ENCODE peak calls at places on chromosomes 7 and 10, in nine cellular contexts. M is hippocampal formation; O is kidney; F is spleen; R is NCI-H460; Z is stimulated activated CD8-positive, alpha-beta memory T cell treated with anti-CD3 and anti-CD28 coated beads, Interleukin-7, amount 100 ng/mL, for 1 hour; A is CD4-positive, CD25-positive, alpha-beta regulatory T cell; C is Jurkat, Clone E6-1; K is NCI-H1694 treated with DMSO at 0.1 percent for 48 hours. W is an unnamed sample.

GRCh38 chr10:79397575-79398303 is 47.7 kb downstream of the ZCCHC24 start:
- DNase-seq in F (no peak), A (no peak), Z (no peak), M (no peak), K (no peak), R (no peak), C (no peak), O (peak), W (no peak)

GRCh38 chr7:17109017-17109416 is 189.4 kb upstream of the AHR start:
- DNase-seq in M (no peak), O (no peak), K (no peak), Z (no peak), R (peak), F (no peak), A (no peak), C (no peak), W (no peak)

GRCh38 chr10:60358282-60358681 is 31.4 kb downstream of the ANK3 start:
- DNase-seq in K (no peak), Z (no peak), C (no peak), A (no peak), F (no peak), R (no peak), O (no peak), M (no peak), W (no peak)

GRCh38 chr10:119412244-119412750 is 130.2 kb downstream of the RGS10 start:
- DNase-seq in F (peak), A (no peak), R (no peak), K (no peak), O (peak), Z (no peak), M (no peak), C (no peak), W (no peak)

GRCh38 chr10:98433371-98433770 is 13.4 kb downstream of the HPS1 start:
- DNase-seq in C (no peak), R (no peak), F (no peak), M (no peak), K (no peak), O (no peak), Z (no peak), A (no peak), W (no peak)

GRCh38 chr7:37031571-37032257 is 307.4 kb upstream of the AOAH start:
- DNase-seq in F (no peak), C (no peak), Z (no peak), O (peak), K (no peak), R (peak), A (no peak), M (peak), W (peak)

GRCh38 chr10:22682237-22683192 is 31.9 kb downstream of the PIP4K2A start:
- DNase-seq in R (no peak), F (no peak), O (no peak), A (peak), Z (peak), K (peak), M (no peak), C (peak), W (no peak)

GRCh38 chr10:22911889-22912762 is 15.7 kb upstream of the ARMC3 start:
- DNase-seq in A (no peak), R (no peak), M (no peak), K (peak), F (no peak), O (no peak), C (no peak), Z (no peak), W (no peak)

GRCh38 chr7:100731937-100732636 is 1.3 kb upstream of the ZAN start:
- DNase-seq in K (no peak), M (no peak), C (no peak), R (no peak), O (no peak), F (no peak), A (no peak), Z (no peak), W (no peak)

GRCh38 chr10:96021332-96021731 is 22.1 kb upstream of the CCNJ start:
- DNase-seq in R (no peak), M (no peak), F (no peak), C (no peak), O (no peak), K (no peak), Z (no peak), A (no peak), W (no peak)

GRCh38 chr10:69840773-69841172 is 39.1 kb downstream of the COL13A1 start:
- DNase-seq in A (no peak), Z (no peak), C (no peak), O (no peak), F (no peak), M (no peak), K (no peak), R (no peak), W (no peak)

GRCh38 chr7:91025906-91026390 is 238.3 kb upstream of the FZD1 start:
- DNase-seq in M (no peak), A (no peak), R (no peak), O (no peak), K (no peak), F (no peak), C (no peak), Z (no peak), W (no peak)

GRCh38 chr10:98224509-98224908 is 43.5 kb downstream of the LOXL4 start:
- DNase-seq in Z (no peak), K (no peak), M (no peak), R (no peak), O (no peak), A (no peak), C (no peak), F (no peak), W (no peak)

GRCh38 chr10:125344573-125345121 is 184.3 kb upstream of the CTBP2 start:
- DNase-seq in C (no peak), K (no peak), A (no peak), F (no peak), Z (no peak), O (peak), M (no peak), R (no peak), W (no peak)

GRCh38 chr10:110852897-110853296 is 18.8 kb upstream of the PDCD4 start:
- DNase-seq in Z (no peak), A (no peak), O (no peak), M (no peak), C (no peak), R (no peak), K (no peak), F (no peak), W (no peak)

GRCh38 chr7:28718042-28718452 is 240.1 kb downstream of the TRIL start:
- DNase-seq in K (no peak), F (no peak), M (no peak), A (no peak), C (no peak), Z (no peak), R (no peak), O (no peak), W (no peak)

GRCh38 chr10:121771957-121772356 is 155.9 kb downstream of the ATE1 start:
- DNase-seq in M (no peak), O (no peak), A (no peak), R (no peak), K (no peak), F (no peak), Z (no peak), C (peak), W (no peak)

GRCh38 chr7:69645683-69646082 is 47.4 kb downstream of the AUTS2 start:
- DNase-seq in O (no peak), C (no peak), Z (no peak), A (no peak), M (no peak), R (no peak), F (no peak), K (no peak), W (no peak)

GRCh38 chr10:110141185-110141584 is 66.2 kb upstream of the MXI1 start:
- DNase-seq in C (peak), Z (no peak), R (no peak), K (no peak), A (no peak), M (no peak), O (no peak), F (no peak), W (no peak)

GRCh38 chr7:1019789-1020610 is 24.3 kb upstream of the GPR146 start:
- DNase-seq in R (no peak), A (no peak), Z (no peak), M (no peak), O (peak), C (no peak), F (peak), K (no peak), W (no peak)

GRCh38 chr10:119541046-119541445 is 1.5 kb downstream of the RGS10 start:
- DNase-seq in O (no peak), R (no peak), K (no peak), Z (no peak), F (no peak), M (no peak), C (no peak), A (no peak), W (no peak)

GRCh38 chr7:35781200-35781701 is 19.6 kb upstream of the SEPTIN7 start:
- DNase-seq in K (no peak), Z (no peak), M (peak), C (no peak), A (no peak), R (no peak), F (no peak), O (no peak), W (no peak)

GRCh38 chr10:86292462-86293322 is 73.9 kb downstream of the GRID1 start:
- DNase-seq in O (no peak), Z (no peak), M (no peak), C (no peak), F (peak), R (no peak), K (no peak), A (no peak), W (no peak)

GRCh38 chr10:49387029-49387428 is 8.9 kb downstream of the DRGX start:
- DNase-seq in K (no peak), F (no peak), O (no peak), A (no peak), C (no peak), M (no peak), R (no peak), Z (no peak), W (no peak)

GRCh38 chr7:121307021-121307575 is 21.7 kb upstream of the WNT16 start:
- DNase-seq in R (no peak), C (no peak), O (no peak), M (no peak), K (no peak), Z (no peak), F (no peak), A (no peak), W (no peak)

GRCh38 chr10:11700539-11700938 is 41.6 kb upstream of the ECHDC3 start:
- DNase-seq in O (no peak), F (no peak), M (no peak), R (no peak), A (no peak), C (no peak), Z (no peak), K (no peak), W (no peak)

GRCh38 chr10:128070161-128070560 is 56.1 kb downstream of the MKI67 start:
- DNase-seq in R (no peak), F (peak), Z (no peak), K (no peak), O (peak), C (no peak), A (no peak), M (no peak), W (no peak)

GRCh38 chr10:22317121-22317370 is 858 bp downstream of the COMMD3 start:
- DNase-seq in R (no peak), F (no peak), Z (no peak), K (no peak), A (no peak), C (no peak), M (no peak), O (no peak), W (no peak)

GRCh38 chr7:83793558-83793957 is 144.6 kb upstream of the SEMA3E start:
- DNase-seq in F (no peak), Z (no peak), M (no peak), C (no peak), A (no peak), K (no peak), R (no peak), O (no peak), W (no peak)

GRCh38 chr10:111648046-111648445 is 535.5 kb downstream of the GPAM start:
- DNase-seq in Z (no peak), O (no peak), M (no peak), R (no peak), F (no peak), A (no peak), C (no peak), K (no peak), W (no peak)

GRCh38 chr10:120996456-120997053 is 145.4 kb downstream of the WDR11 start:
- DNase-seq in K (no peak), A (no peak), Z (no peak), R (no peak), F (no peak), O (no peak), M (no peak), C (no peak), W (no peak)

GRCh38 chr10:47264797-47265281 is 35.2 kb upstream of the GDF10 start:
- DNase-seq in R (no peak), O (no peak), Z (peak), K (no peak), A (no peak), C (peak), M (no peak), F (no peak), W (no peak)

GRCh38 chr7:108565987-108566386 is 3.5 kb downstream of the THAP5 start:
- DNase-seq in R (no peak), Z (no peak), A (no peak), O (no peak), F (no peak), C (no peak), K (no peak), M (no peak), W (no peak)

GRCh38 chr10:76576276-76576962 is 1061.2 kb downstream of the KCNMA1 start:
- DNase-seq in M (no peak), K (no peak), Z (no peak), F (no peak), C (no peak), R (no peak), O (no peak), A (no peak), W (no peak)

GRCh38 chr7:127654404-127655392 is 2.7 kb downstream of the SND1 start:
- DNase-seq in C (no peak), M (no peak), F (no peak), Z (no peak), O (no peak), K (no peak), R (no peak), A (no peak), W (no peak)